ENCODE peak calls at places on chromosomes 3 and 15, in nine cellular contexts. One of them, this sample, is unnamed.

GRCh38 chr3:113271189-113271588 is 59.8 kb downstream of the BOC start:
- DNase-seq in progenitor cell of endocrine pancreas: no peak
- DNase-seq in IMR-90: no peak
- DNase-seq in B cell: no peak
- DNase-seq in breast epithelium: no peak
- DNase-seq in fibroblast of pulmonary artery: no peak
- DNase-seq in lower lobe of right lung: no peak
- DNase-seq in WTC11: no peak
- DNase-seq in nephron progenitor cell: no peak
- DNase-seq in this sample: no peak

GRCh38 chr3:126959921-126960603 is 22.9 kb upstream of the PLXNA1 start:
- DNase-seq in fibroblast of pulmonary artery: peak
- DNase-seq in lower lobe of right lung: no peak
- DNase-seq in breast epithelium: peak
- DNase-seq in nephron progenitor cell: no peak
- DNase-seq in IMR-90: peak
- DNase-seq in B cell: no peak
- DNase-seq in progenitor cell of endocrine pancreas: no peak
- DNase-seq in WTC11: no peak
- DNase-seq in this sample: no peak

GRCh38 chr15:75902129-75902557 is 1.5 kb upstream of the FBXO22 start:
- DNase-seq in B cell: no peak
- DNase-seq in breast epithelium: no peak
- DNase-seq in fibroblast of pulmonary artery: no peak
- DNase-seq in IMR-90: no peak
- DNase-seq in progenitor cell of endocrine pancreas: no peak
- DNase-seq in lower lobe of right lung: no peak
- DNase-seq in nephron progenitor cell: no peak
- DNase-seq in WTC11: peak
- DNase-seq in this sample: no peak

GRCh38 chr15:101025896-101026631 is 106.9 kb downstream of the LRRK1 start:
- DNase-seq in nephron progenitor cell: no peak
- DNase-seq in lower lobe of right lung: no peak
- DNase-seq in breast epithelium: no peak
- DNase-seq in IMR-90: no peak
- DNase-seq in B cell: no peak
- DNase-seq in WTC11: no peak
- DNase-seq in fibroblast of pulmonary artery: no peak
- DNase-seq in progenitor cell of endocrine pancreas: no peak
- DNase-seq in this sample: no peak

GRCh38 chr15:86347245-86347644 is 267.6 kb downstream of the AGBL1 start:
- DNase-seq in progenitor cell of endocrine pancreas: no peak
- DNase-seq in WTC11: no peak
- DNase-seq in nephron progenitor cell: no peak
- DNase-seq in IMR-90: no peak
- DNase-seq in lower lobe of right lung: no peak
- DNase-seq in fibroblast of pulmonary artery: no peak
- DNase-seq in B cell: no peak
- DNase-seq in breast epithelium: no peak
- DNase-seq in this sample: no peak

GRCh38 chr15:25892126-25892525 is 29.0 kb upstream of the ATP10A start:
- DNase-seq in WTC11: no peak
- DNase-seq in breast epithelium: no peak
- DNase-seq in IMR-90: peak
- DNase-seq in lower lobe of right lung: no peak
- DNase-seq in progenitor cell of endocrine pancreas: no peak
- DNase-seq in B cell: no peak
- DNase-seq in nephron progenitor cell: no peak
- DNase-seq in fibroblast of pulmonary artery: no peak
- DNase-seq in this sample: no peak

GRCh38 chr3:61805510-61806080 is 244.2 kb downstream of the PTPRG start:
- DNase-seq in IMR-90: peak
- DNase-seq in lower lobe of right lung: no peak
- DNase-seq in breast epithelium: no peak
- DNase-seq in WTC11: no peak
- DNase-seq in fibroblast of pulmonary artery: no peak
- DNase-seq in B cell: no peak
- DNase-seq in progenitor cell of endocrine pancreas: no peak
- DNase-seq in nephron progenitor cell: no peak
- DNase-seq in this sample: no peak

GRCh38 chr3:120524171-120524923 is 71.8 kb upstream of the NDUFB4 start:
- DNase-seq in IMR-90: peak
- DNase-seq in lower lobe of right lung: no peak
- DNase-seq in fibroblast of pulmonary artery: peak
- DNase-seq in WTC11: no peak
- DNase-seq in progenitor cell of endocrine pancreas: no peak
- DNase-seq in nephron progenitor cell: no peak
- DNase-seq in breast epithelium: no peak
- DNase-seq in B cell: no peak
- DNase-seq in this sample: no peak

GRCh38 chr3:11055496-11055895 is 62.9 kb downstream of the SLC6A1 start:
- DNase-seq in B cell: no peak
- DNase-seq in nephron progenitor cell: no peak
- DNase-seq in lower lobe of right lung: no peak
- DNase-seq in IMR-90: no peak
- DNase-seq in breast epithelium: no peak
- DNase-seq in fibroblast of pulmonary artery: no peak
- DNase-seq in WTC11: no peak
- DNase-seq in progenitor cell of endocrine pancreas: no peak
- DNase-seq in this sample: no peak

GRCh38 chr3:151372063-151372820 is 12.3 kb downstream of the P2RY12 start:
- DNase-seq in IMR-90: peak
- DNase-seq in WTC11: no peak
- DNase-seq in progenitor cell of endocrine pancreas: no peak
- DNase-seq in breast epithelium: no peak
- DNase-seq in lower lobe of right lung: no peak
- DNase-seq in fibroblast of pulmonary artery: peak
- DNase-seq in nephron progenitor cell: no peak
- DNase-seq in B cell: no peak
- DNase-seq in this sample: no peak

GRCh38 chr3:168933614-168934013 is 729.9 kb downstream of the MECOM start:
- DNase-seq in breast epithelium: no peak
- DNase-seq in nephron progenitor cell: no peak
- DNase-seq in fibroblast of pulmonary artery: peak
- DNase-seq in lower lobe of right lung: no peak
- DNase-seq in progenitor cell of endocrine pancreas: no peak
- DNase-seq in WTC11: no peak
- DNase-seq in IMR-90: peak
- DNase-seq in B cell: no peak
- DNase-seq in this sample: no peak

GRCh38 chr15:80389370-80389769 is 14.8 kb upstream of the ARNT2 start:
- DNase-seq in B cell: no peak
- DNase-seq in progenitor cell of endocrine pancreas: no peak
- DNase-seq in nephron progenitor cell: no peak
- DNase-seq in lower lobe of right lung: no peak
- DNase-seq in WTC11: no peak
- DNase-seq in fibroblast of pulmonary artery: no peak
- DNase-seq in breast epithelium: no peak
- DNase-seq in IMR-90: no peak
- DNase-seq in this sample: no peak

GRCh38 chr15:74400915-74401757 is 32.6 kb downstream of the SEMA7A start:
- DNase-seq in IMR-90: no peak
- DNase-seq in nephron progenitor cell: no peak
- DNase-seq in fibroblast of pulmonary artery: no peak
- DNase-seq in progenitor cell of endocrine pancreas: no peak
- DNase-seq in breast epithelium: no peak
- DNase-seq in lower lobe of right lung: no peak
- DNase-seq in B cell: peak
- DNase-seq in WTC11: no peak
- DNase-seq in this sample: no peak

GRCh38 chr3:154791611-154792010 is 288.5 kb upstream of the MME start:
- DNase-seq in breast epithelium: no peak
- DNase-seq in IMR-90: no peak
- DNase-seq in fibroblast of pulmonary artery: no peak
- DNase-seq in WTC11: no peak
- DNase-seq in nephron progenitor cell: no peak
- DNase-seq in lower lobe of right lung: no peak
- DNase-seq in B cell: no peak
- DNase-seq in progenitor cell of endocrine pancreas: no peak
- DNase-seq in this sample: no peak

GRCh38 chr15:78201281-78202190 is 32.8 kb downstream of the ACSBG1 start:
- DNase-seq in WTC11: no peak
- DNase-seq in progenitor cell of endocrine pancreas: peak
- DNase-seq in fibroblast of pulmonary artery: no peak
- DNase-seq in breast epithelium: no peak
- DNase-seq in lower lobe of right lung: peak
- DNase-seq in IMR-90: no peak
- DNase-seq in B cell: no peak
- DNase-seq in nephron progenitor cell: no peak
- DNase-seq in this sample: no peak

GRCh38 chr15:42240823-42241222 is 32.2 kb upstream of the GANC start:
- DNase-seq in fibroblast of pulmonary artery: no peak
- DNase-seq in nephron progenitor cell: no peak
- DNase-seq in WTC11: no peak
- DNase-seq in breast epithelium: no peak
- DNase-seq in progenitor cell of endocrine pancreas: no peak
- DNase-seq in B cell: no peak
- DNase-seq in lower lobe of right lung: no peak
- DNase-seq in IMR-90: no peak
- DNase-seq in this sample: no peak

DNA sequence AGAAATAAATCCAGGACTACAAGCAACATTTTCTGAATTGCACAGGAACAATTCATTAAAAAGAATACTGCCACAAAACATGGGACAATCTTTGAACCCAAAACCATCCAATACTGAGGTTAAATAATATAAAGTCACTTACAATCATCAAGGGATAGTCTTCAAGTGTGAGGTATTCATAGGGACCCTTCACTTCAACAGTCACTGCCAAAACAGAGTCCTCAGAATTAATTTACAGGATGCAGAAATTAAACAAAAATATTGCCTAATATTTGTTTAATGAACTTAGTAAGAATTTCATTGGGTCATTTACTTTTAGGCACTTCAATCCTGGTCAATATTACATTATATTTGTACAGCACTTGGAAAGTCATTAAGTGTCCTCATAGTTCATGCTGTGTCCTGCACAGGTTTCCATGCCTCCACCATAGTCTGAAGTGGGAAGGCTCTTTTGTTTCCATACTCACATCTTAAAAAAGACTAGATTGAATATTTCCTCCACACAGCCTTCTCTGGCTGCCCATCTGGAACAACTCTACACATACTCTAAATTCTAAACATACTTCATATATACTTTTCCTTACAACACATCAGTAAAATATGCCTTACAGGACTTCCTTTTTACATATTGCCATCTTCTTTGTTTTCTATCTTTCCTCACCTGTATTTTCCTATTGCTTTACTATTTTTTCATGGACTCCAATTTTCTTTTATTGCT is 31.6 kb upstream of the VPS39 start:
- DNase-seq in progenitor cell of endocrine pancreas: no peak
- DNase-seq in WTC11: no peak
- DNase-seq in nephron progenitor cell: no peak
- DNase-seq in breast epithelium: no peak
- DNase-seq in lower lobe of right lung: no peak
- DNase-seq in IMR-90: peak
- DNase-seq in B cell: no peak
- DNase-seq in fibroblast of pulmonary artery: peak
- DNase-seq in this sample: no peak
- TF ChIP-seq CTCF in progenitor cell of endocrine pancreas: no peak
- TF ChIP-seq CTCF in WTC11: no peak
- TF ChIP-seq CTCF in nephron progenitor cell: no peak
- TF ChIP-seq CTCF in breast epithelium: no peak
- TF ChIP-seq CTCF in lower lobe of right lung: no peak
- TF ChIP-seq CTCF in IMR-90: no peak
- TF ChIP-seq CTCF in B cell: no peak
- TF ChIP-seq CTCF in fibroblast of pulmonary artery: no peak
- TF ChIP-seq CTCF in this sample: no peak

GRCh38 chr3:175956964-175957363 is 1097.8 kb downstream of the NAALADL2 start:
- DNase-seq in nephron progenitor cell: no peak
- DNase-seq in WTC11: no peak
- DNase-seq in progenitor cell of endocrine pancreas: no peak
- DNase-seq in IMR-90: peak
- DNase-seq in B cell: no peak
- DNase-seq in fibroblast of pulmonary artery: peak
- DNase-seq in breast epithelium: no peak
- DNase-seq in lower lobe of right lung: no peak
- DNase-seq in this sample: no peak
- TF ChIP-seq CTCF in nephron progenitor cell: no peak
- TF ChIP-seq CTCF in WTC11: no peak
- TF ChIP-seq CTCF in progenitor cell of endocrine pancreas: peak
- TF ChIP-seq CTCF in IMR-90: peak
- TF ChIP-seq CTCF in B cell: no peak
- TF ChIP-seq CTCF in fibroblast of pulmonary artery: peak
- TF ChIP-seq CTCF in breast epithelium: no peak
- TF ChIP-seq CTCF in lower lobe of right lung: no peak
- TF ChIP-seq CTCF in this sample: no peak

DNA sequence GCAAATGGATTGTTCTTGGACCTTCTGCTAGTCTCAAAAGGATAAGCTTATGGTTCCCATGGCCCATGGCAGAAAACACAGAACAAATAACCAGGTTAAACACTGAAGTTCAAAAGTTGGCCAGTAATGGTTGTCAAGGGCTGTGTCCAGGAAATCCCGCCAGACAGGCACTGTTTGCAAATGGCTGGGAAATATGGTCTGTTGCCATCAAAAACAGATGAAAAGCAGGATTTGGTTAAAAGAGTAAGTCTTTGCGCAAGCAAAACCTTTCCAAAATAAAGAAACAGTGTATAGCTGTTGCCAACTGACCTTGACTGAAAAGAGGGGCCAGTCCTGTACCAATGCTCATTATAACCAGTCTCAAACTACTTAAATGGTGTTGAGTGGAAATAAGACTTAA is 58.6 kb downstream of the WWTR1 start:
- DNase-seq in WTC11: no peak
- DNase-seq in lower lobe of right lung: no peak
- DNase-seq in B cell: no peak
- DNase-seq in nephron progenitor cell: no peak
- DNase-seq in progenitor cell of endocrine pancreas: no peak
- DNase-seq in breast epithelium: no peak
- DNase-seq in fibroblast of pulmonary artery: peak
- DNase-seq in IMR-90: no peak
- DNase-seq in this sample: no peak
- TF ChIP-seq CTCF in WTC11: no peak
- TF ChIP-seq CTCF in lower lobe of right lung: no peak
- TF ChIP-seq CTCF in B cell: no peak
- TF ChIP-seq CTCF in nephron progenitor cell: no peak
- TF ChIP-seq CTCF in progenitor cell of endocrine pancreas: no peak
- TF ChIP-seq CTCF in breast epithelium: no peak
- TF ChIP-seq CTCF in fibroblast of pulmonary artery: no peak
- TF ChIP-seq CTCF in IMR-90: no peak
- TF ChIP-seq CTCF in this sample: no peak

GRCh38 chr15:96582473-96582872 is 252.0 kb downstream of the NR2F2 start:
- DNase-seq in B cell: no peak
- DNase-seq in IMR-90: no peak
- DNase-seq in WTC11: no peak
- DNase-seq in progenitor cell of endocrine pancreas: no peak
- DNase-seq in lower lobe of right lung: no peak
- DNase-seq in fibroblast of pulmonary artery: no peak
- DNase-seq in nephron progenitor cell: no peak
- DNase-seq in breast epithelium: no peak
- DNase-seq in this sample: no peak

GRCh38 chr15:96583671-96584070 is 253.2 kb downstream of the NR2F2 start:
- DNase-seq in breast epithelium: no peak
- DNase-seq in fibroblast of pulmonary artery: peak
- DNase-seq in WTC11: no peak
- DNase-seq in nephron progenitor cell: no peak
- DNase-seq in B cell: no peak
- DNase-seq in progenitor cell of endocrine pancreas: no peak
- DNase-seq in IMR-90: no peak
- DNase-seq in lower lobe of right lung: no peak
- DNase-seq in this sample: no peak

GRCh38 chr15:96586901-96587300 is 256.4 kb downstream of the NR2F2 start:
- DNase-seq in breast epithelium: no peak
- DNase-seq in IMR-90: no peak
- DNase-seq in B cell: no peak
- DNase-seq in lower lobe of right lung: no peak
- DNase-seq in nephron progenitor cell: no peak
- DNase-seq in WTC11: no peak
- DNase-seq in fibroblast of pulmonary artery: no peak
- DNase-seq in progenitor cell of endocrine pancreas: no peak
- DNase-seq in this sample: no peak

GRCh38 chr15:96585634-96586386 is 255.3 kb downstream of the NR2F2 start:
- DNase-seq in nephron progenitor cell: no peak
- DNase-seq in fibroblast of pulmonary artery: peak
- DNase-seq in breast epithelium: no peak
- DNase-seq in B cell: no peak
- DNase-seq in lower lobe of right lung: no peak
- DNase-seq in IMR-90: peak
- DNase-seq in WTC11: no peak
- DNase-seq in progenitor cell of endocrine pancreas: no peak
- DNase-seq in this sample: no peak
- TF ChIP-seq CTCF in nephron progenitor cell: no peak
- TF ChIP-seq CTCF in fibroblast of pulmonary artery: peak
- TF ChIP-seq CTCF in breast epithelium: no peak
- TF ChIP-seq CTCF in B cell: no peak
- TF ChIP-seq CTCF in lower lobe of right lung: no peak
- TF ChIP-seq CTCF in IMR-90: peak
- TF ChIP-seq CTCF in WTC11: no peak
- TF ChIP-seq CTCF in progenitor cell of endocrine pancreas: no peak
- TF ChIP-seq CTCF in this sample: peak

This sample was measured in D721Med.